ENCODE peak calls at places on chromosomes 4 and X, in four cellular contexts. Y, E, W and G are unnamed samples.

GRCh38 chrX:101430457-101431078 is 22.5 kb downstream of the HNRNPH2 start:
- DNase-seq in Y (no peak), E (no peak), W (no peak), G (no peak)

GRCh38 chr4:1573830-1574459 is 110.2 kb downstream of the FAM53A start:
- DNase-seq in Y (no peak), E (peak; percentile 3), W (peak; percentile 39), G (no peak)

GRCh38 chr4:148076964-148077363 is 345.1 kb downstream of the ARHGAP10 start:
- DNase-seq in Y (no peak), E (no peak), W (no peak), G (no peak)

GRCh38 chr4:152063301-152064235 is 302.8 kb upstream of the GATB start:
- DNase-seq in Y (no peak), E (no peak), W (peak; percentile 66), G (peak; percentile 34)

GRCh38 chr4:25098964-25099843 is 61.0 kb downstream of the SEPSECS start:
- DNase-seq in Y (no peak), E (peak; percentile 83), W (peak; percentile 65), G (peak; percentile 41)

GRCh38 chr4:89249716-89250361 is 57.8 kb downstream of the GPRIN3 start:
- DNase-seq in Y (no peak), E (no peak), W (no peak), G (no peak)

GRCh38 chrX:72073614-72074013 is 58.1 kb downstream of the RTL5 start:
- DNase-seq in Y (no peak), E (no peak), W (no peak), G (no peak)

GRCh38 chr4:62661821-62662220 is 1461.7 kb downstream of the ADGRL3 start:
- DNase-seq in Y (no peak), E (no peak), W (no peak), G (no peak)

GRCh38 chrX:150127216-150127615 is 188.9 kb upstream of the EOLA2 start:
- DNase-seq in Y (no peak), E (no peak), W (no peak), G (no peak)

GRCh38 chr4:63528592-63528991 is 880.7 kb downstream of the TECRL start:
- DNase-seq in Y (no peak), E (no peak), W (no peak), G (no peak)

GRCh38 chr4:18932940-18933339 is 911.4 kb upstream of the LCORL start:
- DNase-seq in Y (no peak), E (no peak), W (no peak), G (no peak)